ENCODE peak calls at places on chromosomes 2 and 18, in four cellular contexts. T is K562, D is HepG2, M is GM12878. H is an unnamed sample.

GRCh38 chr2:182816856-182817255 is 49.6 kb downstream of the FRZB start:
- DNase-seq in D (no peak), T (no peak), M (no peak), H (no peak)

GRCh38 chr2:19835818-19836281 is 65.9 kb downstream of the TTC32 start:
- DNase-seq in D (no peak), M (no peak), T (no peak), H (no peak)

GRCh38 chr2:47267389-47268086 is 112.4 kb upstream of the STPG4 start:
- DNase-seq in D (peak; percentile 50), T (no peak), M (no peak), H (no peak)

GRCh38 chr18:35513181-35513932 is 15.6 kb upstream of the INO80C start:
- DNase-seq in D (no peak), T (peak; percentile 36), M (no peak), H (peak; percentile 56)

GRCh38 chr2:37283207-37283606 is 41.4 kb downstream of the PRKD3 start:
- DNase-seq in D (no peak), M (no peak), T (no peak), H (no peak)

GRCh38 chr2:38375711-38376345 is 1.2 kb downstream of the ATL2 start:
- DNase-seq in T (no peak), M (no peak), D (no peak), H (peak; percentile 68)

GRCh38 chr2:128594273-128594910 is 275.7 kb upstream of the HS6ST1 start:
- DNase-seq in D (no peak), T (no peak), M (no peak), H (no peak)

GRCh38 chr2:3343012-3343411 is 34.6 kb downstream of the EIPR1 start:
- DNase-seq in T (no peak), M (no peak), D (no peak), H (no peak)

GRCh38 chr18:24727685-24728084 is 267.2 kb downstream of the HRH4 start:
- DNase-seq in D (no peak), T (no peak), M (no peak), H (no peak)

GRCh38 chr18:51028201-51028805 is 1.7 kb upstream of the SMAD4 start:
- DNase-seq in T (peak; percentile 55), M (no peak), D (peak; percentile 65), H (no peak)

GRCh38 chr2:64913357-64913869 is 75.8 kb upstream of the SLC1A4 start:
- DNase-seq in T (peak; percentile 43), D (peak; percentile 47), M (no peak), H (peak; percentile 18)

GRCh38 chr18:22005191-22005824 is 164.1 kb upstream of the GATA6 start:
- DNase-seq in T (no peak), M (no peak), D (no peak), H (no peak)

GRCh38 chr2:43114210-43114609 is 112.2 kb downstream of the ZFP36L2 start:
- DNase-seq in T (no peak), D (peak; percentile 35), M (no peak), H (no peak)

GRCh38 chr2:70354264-70354949 is 52.5 kb upstream of the FAM136A start:
- DNase-seq in M (no peak), T (no peak), D (no peak), H (no peak)

GRCh38 chr2:75539955-75540716 is 20.6 kb downstream of the EVA1A start:
- DNase-seq in M (no peak), T (no peak), D (no peak), H (no peak)

GRCh38 chr2:10279946-10280463 is 22.7 kb upstream of the HPCAL1 start:
- DNase-seq in T (no peak), M (no peak), D (no peak), H (no peak)

GRCh38 chr2:15230599-15231192 is 330.4 kb downstream of the NBAS start:
- DNase-seq in M (no peak), T (no peak), D (no peak), H (no peak)

GRCh38 chr2:217787160-217787877 is 215.5 kb downstream of the TNS1 start:
- DNase-seq in T (no peak), M (no peak), D (no peak), H (no peak)
- TF ChIP-seq FOXK2 in T (no peak), M (no peak), D (no peak), H (no peak)

GRCh38 chr2:237067985-237068576 is 17.6 kb upstream of the COPS8 start:
- DNase-seq in T (no peak), M (no peak), D (no peak), H (no peak)

GRCh38 chr2:237073552-237073951 is 12.1 kb upstream of the COPS8 start:
- DNase-seq in T (no peak), D (no peak), M (no peak), H (no peak)

GRCh38 chr2:237075749-237076599 is 9.7 kb upstream of the COPS8 start:
- DNase-seq in D (peak; percentile 98), T (no peak), M (no peak), H (no peak)

GRCh38 chr2:237074211-237074993 is 11.3 kb upstream of the COPS8 start:
- DNase-seq in M (no peak), T (no peak), D (no peak), H (no peak)

GRCh38 chr2:237072067-237072931 is 13.4 kb upstream of the COPS8 start:
- DNase-seq in D (peak; percentile 51), T (peak; percentile 60), M (no peak), H (peak; percentile 66)
- TF ChIP-seq SP1 in D (no peak), T (no peak), M (no peak), H (no peak)

GRCh38 chr2:105577762-105578161 is 166.9 kb upstream of the NCK2 start:
- DNase-seq in T (no peak), D (no peak), M (no peak), H (no peak)
- TF ChIP-seq FOXK2 in T (no peak), D (no peak), M (no peak), H (no peak)

GRCh38 chr2:95306306-95306895 is 9.3 kb downstream of the KCNIP3 start:
- DNase-seq in M (no peak), T (no peak), D (no peak), H (no peak)

GRCh38 chr2:95307878-95308277 is 10.7 kb downstream of the KCNIP3 start:
- DNase-seq in M (no peak), D (no peak), T (no peak), H (no peak)

GRCh38 chr2:95307036-95307435 is 9.9 kb downstream of the KCNIP3 start:
- DNase-seq in D (no peak), M (no peak), T (no peak), H (no peak)

GRCh38 chr2:95303191-95303914 is 6.2 kb downstream of the KCNIP3 start:
- DNase-seq in M (no peak), T (no peak), D (no peak), H (no peak)

DNA sequence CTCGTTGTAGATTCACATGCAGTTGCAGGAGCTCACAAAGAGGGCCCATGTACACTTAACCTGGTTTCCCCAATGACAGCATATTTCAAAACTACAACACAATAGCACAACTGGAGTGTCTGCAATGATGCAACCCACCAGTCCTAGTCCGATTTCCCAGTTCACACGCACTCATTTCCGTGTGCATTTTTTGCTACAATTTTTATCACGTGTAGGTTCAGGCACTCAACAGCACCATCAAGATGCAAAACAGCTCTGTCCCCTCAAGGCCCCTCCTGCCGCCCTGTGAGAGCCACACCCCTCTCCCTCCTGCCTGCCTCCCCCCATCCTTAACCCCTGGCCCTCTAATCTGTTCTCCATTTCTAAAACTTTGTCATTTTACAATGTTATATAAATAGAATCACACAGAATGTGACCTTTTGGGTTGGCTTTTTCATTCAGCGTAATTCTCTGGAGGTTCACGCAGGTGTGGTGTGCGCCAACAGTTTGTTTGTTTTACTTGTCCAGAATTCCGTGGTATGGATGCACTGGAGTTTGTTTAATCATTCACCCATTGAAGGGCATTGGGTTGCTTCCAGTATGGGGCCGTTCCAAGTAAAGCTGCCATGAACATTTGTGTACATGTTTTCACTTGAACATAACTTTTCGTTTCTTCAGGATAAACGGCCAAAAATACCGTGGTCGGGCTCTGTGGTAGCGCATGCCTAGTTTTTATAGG is 8.4 kb downstream of the KCNIP3 start:
- DNase-seq in T (no peak), M (no peak), D (peak; percentile 48), H (no peak)
- TF ChIP-seq SP1 in T (no peak), M (no peak), D (no peak), H (no peak)

GRCh38 chr2:190679813-190680591 is 31.1 kb downstream of the NAB1 start:
- DNase-seq in D (peak; percentile 28), M (peak; percentile 54), T (peak; percentile 70), H (peak; percentile 46)
- TF ChIP-seq FOXK2 in D (no peak), M (no peak), T (no peak), H (no peak)

DNA sequence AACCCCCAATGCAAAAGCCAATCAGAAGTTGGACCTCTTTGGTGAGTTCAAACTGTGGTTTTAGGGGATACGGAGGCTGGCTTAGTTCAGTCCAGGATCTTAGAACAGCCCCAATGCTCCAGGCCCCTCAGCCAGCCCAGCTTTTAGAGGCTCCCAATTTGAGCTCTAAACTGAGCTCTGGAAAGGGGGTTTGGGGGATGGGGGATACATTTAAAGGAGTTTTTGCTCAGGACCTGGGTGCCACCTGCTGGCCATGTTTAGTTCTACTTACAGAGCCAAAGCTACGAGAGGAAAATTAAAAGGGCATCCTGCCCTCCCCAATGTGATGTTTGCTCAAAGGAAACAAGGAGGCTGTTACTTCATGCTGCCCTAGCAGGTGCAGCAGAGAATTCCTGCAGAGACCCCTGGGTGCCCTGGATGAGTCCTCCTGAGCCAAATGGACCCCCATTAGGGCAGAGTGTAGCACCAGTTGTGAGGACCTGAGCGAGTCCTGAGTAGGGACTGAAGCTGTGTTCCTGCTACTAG is 15.9 kb upstream of the TMEM214 start:
- DNase-seq in M (no peak), T (peak; percentile 90), D (peak; percentile 76), H (peak; percentile 64)
- TF ChIP-seq SP1 in M (no peak), T (no peak), D (no peak), H (no peak)

DNA sequence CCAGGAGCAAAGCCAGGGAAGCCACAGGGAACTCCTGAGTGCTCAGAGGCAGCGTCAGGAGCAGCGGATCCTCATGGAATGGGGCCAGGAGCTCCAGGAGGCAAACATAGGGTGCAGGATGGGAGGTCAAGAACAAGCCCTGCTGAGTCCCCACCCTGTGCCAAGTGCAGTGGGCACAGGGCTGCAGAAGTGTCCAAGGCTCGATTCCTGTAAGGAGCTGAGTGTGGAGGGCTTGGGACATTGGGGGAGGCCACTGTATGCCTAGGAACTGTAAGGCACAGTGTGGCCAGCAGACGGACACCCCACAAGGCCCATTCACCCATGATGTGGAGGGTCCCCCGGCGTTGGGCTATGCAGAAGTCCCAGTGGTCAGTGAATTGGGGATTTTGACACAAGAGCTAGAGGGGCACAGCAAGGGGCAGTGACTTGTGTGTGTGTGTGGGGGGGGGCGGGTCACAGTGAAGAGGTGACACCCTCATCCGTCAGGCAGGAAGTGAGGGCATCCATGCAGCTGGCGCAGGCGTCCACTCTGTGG is 55.6 kb downstream of the ACKR3 start:
- DNase-seq in D (no peak), M (no peak), T (no peak), H (no peak)
- TF ChIP-seq FOXK2 in D (no peak), M (no peak), T (no peak), H (no peak)

GRCh38 chr2:188512456-188512855 is 220.8 kb downstream of the GULP1 start:
- DNase-seq in M (no peak), T (peak; percentile 35), D (peak; percentile 33), H (peak; percentile 22)
- TF ChIP-seq SP1 in M (no peak), T (no peak), D (no peak), H (no peak)

DNA sequence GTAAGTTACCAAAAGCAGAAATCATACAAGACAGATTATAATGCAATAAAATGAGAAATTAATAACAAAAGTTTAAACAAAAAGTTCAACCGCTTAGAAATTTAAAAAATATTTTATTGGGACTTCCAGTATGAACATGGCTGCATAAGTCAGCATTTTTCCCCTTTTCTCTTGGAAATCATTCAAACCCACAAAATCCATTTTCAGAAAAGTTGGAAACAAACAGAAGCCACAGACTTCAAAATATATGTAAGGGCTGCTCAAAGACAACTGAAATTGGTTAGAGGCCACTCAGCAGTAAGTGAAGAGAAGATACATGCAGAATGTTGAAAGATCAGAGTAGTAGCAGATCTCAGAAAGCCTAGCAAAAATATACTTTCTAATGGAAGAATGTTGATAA is 194.0 kb downstream of the DYSF start:
- DNase-seq in M (no peak), D (no peak), T (no peak), H (no peak)
- TF ChIP-seq FOXK2 in M (no peak), D (no peak), T (no peak), H (no peak)